ENCODE peak calls at places on chromosomes 2 and 18, in six cellular contexts. B, Q, Z, C, M and N are unnamed samples.
A peak's percentile ranks its signal among the peaks of the same experiment; 100 is the strongest.

GRCh38 chr2:201746551-201746950 is 34.2 kb downstream of the ALS2 start:
- DNase-seq in B (no peak), Q (no peak), M (no peak), Z (no peak), C (no peak), N (no peak)

GRCh38 chr2:29343830-29344229 is 228.6 kb downstream of the CLIP4 start:
- DNase-seq in B (no peak), Q (no peak), M (no peak), C (no peak), Z (no peak), N (no peak)

GRCh38 chr18:75161629-75162028 is 47.3 kb downstream of the PTGR3 start:
- DNase-seq in C (no peak), Z (no peak), M (peak; percentile 10), B (no peak), Q (no peak), N (peak; percentile 16)

GRCh38 chr2:197915548-197916265 is 111.3 kb downstream of the PLCL1 start:
- DNase-seq in Q (no peak), B (peak; percentile 70), Z (no peak), M (peak; percentile 24), C (no peak), N (peak; percentile 51)

GRCh38 chr2:176088048-176088936 is 4.2 kb upstream of the HOXD13 start:
- DNase-seq in Q (peak; percentile 85), B (peak; percentile 23), M (peak; percentile 35), C (no peak), Z (no peak), N (peak; percentile 47)

GRCh38 chr2:215236131-215236530 is 75.7 kb upstream of the ATIC start:
- DNase-seq in M (no peak), B (no peak), Z (no peak), Q (no peak), C (no peak), N (no peak)

GRCh38 chr2:68709421-68709911 is 25.1 kb upstream of the ARHGAP25 start:
- DNase-seq in Q (peak; percentile 41), B (peak; percentile 67), Z (peak; percentile 38), C (no peak), M (no peak), N (peak; percentile 75)

GRCh38 chr18:22840606-22841144 is 92.5 kb upstream of the RBBP8 start:
- DNase-seq in Q (no peak), B (peak; percentile 49), C (no peak), M (no peak), Z (no peak), N (no peak)

GRCh38 chr2:196592331-196592911 is 47.1 kb upstream of the CCDC150 start:
- DNase-seq in Z (peak; percentile 41), Q (peak; percentile 67), M (peak; percentile 12), C (no peak), B (peak; percentile 49), N (peak; percentile 60)

GRCh38 chr2:64632855-64633819 is 20.6 kb downstream of the SERTAD2 start:
- DNase-seq in M (no peak), B (peak; percentile 76), C (no peak), Z (no peak), Q (no peak), N (peak; percentile 60)

GRCh38 chr2:241947004-241947350 is 77.4 kb downstream of the RTP5 start:
- DNase-seq in B (no peak), M (no peak), Q (no peak), Z (no peak), C (no peak), N (no peak)

GRCh38 chr2:236631361-236632291 is 62.0 kb downstream of the ACKR3 start:
- DNase-seq in Z (no peak), B (no peak), M (no peak), C (no peak), Q (no peak), N (no peak)

GRCh38 chr2:134362751-134363150 is 108.9 kb downstream of the MGAT5 start:
- DNase-seq in Z (no peak), B (no peak), M (no peak), Q (no peak), C (no peak), N (no peak)

GRCh38 chr2:231672617-231673347 is 35.5 kb upstream of the PTMA start:
- DNase-seq in C (no peak), M (peak; percentile 73), Q (peak; percentile 94), Z (no peak), B (peak; percentile 32), N (peak; percentile 80)

GRCh38 chr2:1618191-1618961 is 125.9 kb downstream of the PXDN start:
- DNase-seq in Q (no peak), Z (no peak), B (no peak), M (no peak), C (no peak), N (no peak)

GRCh38 chr2:114293355-114293754 is 149.1 kb upstream of the DPP10 start:
- DNase-seq in M (no peak), Q (no peak), C (no peak), Z (no peak), B (no peak), N (no peak)

GRCh38 chr2:108594982-108595464 is 60.8 kb downstream of the LIMS1 start:
- DNase-seq in Z (no peak), Q (no peak), C (no peak), B (peak; percentile 96), M (no peak), N (peak; percentile 96)

GRCh38 chr18:43007365-43007764 is 108.1 kb downstream of the RIT2 start:
- DNase-seq in M (no peak), Z (no peak), C (no peak), Q (no peak), B (no peak), N (no peak)

GRCh38 chr2:28662468-28663095 is 89.0 kb upstream of the PPP1CB start:
- DNase-seq in B (peak; percentile 81), C (no peak), Q (no peak), Z (no peak), M (no peak), N (peak; percentile 81)

GRCh38 chr2:120440521-120441350 is 94.8 kb downstream of the INHBB start:
- DNase-seq in M (no peak), B (no peak), Q (no peak), Z (no peak), C (no peak), N (no peak)

GRCh38 chr2:210459407-210459806 is 17.2 kb downstream of the LANCL1 start:
- DNase-seq in Q (no peak), M (no peak), Z (no peak), B (no peak), C (no peak), N (no peak)

GRCh38 chr2:31234690-31235503 is 945 bp downstream of the EHD3 start:
- DNase-seq in C (no peak), Q (peak; percentile 26), M (no peak), B (no peak), Z (no peak), N (peak; percentile 14)

GRCh38 chr18:45954070-45954712 is 12.9 kb downstream of the EPG5 start:
- DNase-seq in B (peak; percentile 95), M (peak; percentile 78), C (no peak), Q (no peak), Z (no peak), N (peak; percentile 82)

GRCh38 chr2:58484201-58484600 is 243.1 kb upstream of the FANCL start:
- DNase-seq in C (no peak), M (no peak), Q (no peak), Z (no peak), B (peak; percentile 16), N (no peak)

GRCh38 chr18:49447810-49448745 is 12.4 kb downstream of the DYM start:
- DNase-seq in C (no peak), Q (peak; percentile 67), M (peak; percentile 53), Z (no peak), B (peak; percentile 70), N (peak; percentile 62)

GRCh38 chr18:41745166-41746049 is 209.6 kb upstream of the PIK3C3 start:
- DNase-seq in Z (peak; percentile 64), M (no peak), Q (peak; percentile 75), C (peak; percentile 47), B (peak; percentile 6), N (peak; percentile 51)

GRCh38 chr2:26245810-26246209 is 1.1 kb downstream of the HADHB start:
- DNase-seq in C (no peak), B (peak; percentile 40), Q (no peak), Z (no peak), M (no peak), N (peak; percentile 52)

GRCh38 chr2:65436825-65437221 is 4.4 kb upstream of the SPRED2 start:
- DNase-seq in Z (no peak), C (no peak), M (no peak), Q (no peak), B (no peak), N (no peak)

GRCh38 chr2:177826897-177827296 is 245.7 kb downstream of the PDE11A start:
- DNase-seq in M (no peak), B (no peak), Z (no peak), Q (no peak), C (no peak), N (no peak)

DNA sequence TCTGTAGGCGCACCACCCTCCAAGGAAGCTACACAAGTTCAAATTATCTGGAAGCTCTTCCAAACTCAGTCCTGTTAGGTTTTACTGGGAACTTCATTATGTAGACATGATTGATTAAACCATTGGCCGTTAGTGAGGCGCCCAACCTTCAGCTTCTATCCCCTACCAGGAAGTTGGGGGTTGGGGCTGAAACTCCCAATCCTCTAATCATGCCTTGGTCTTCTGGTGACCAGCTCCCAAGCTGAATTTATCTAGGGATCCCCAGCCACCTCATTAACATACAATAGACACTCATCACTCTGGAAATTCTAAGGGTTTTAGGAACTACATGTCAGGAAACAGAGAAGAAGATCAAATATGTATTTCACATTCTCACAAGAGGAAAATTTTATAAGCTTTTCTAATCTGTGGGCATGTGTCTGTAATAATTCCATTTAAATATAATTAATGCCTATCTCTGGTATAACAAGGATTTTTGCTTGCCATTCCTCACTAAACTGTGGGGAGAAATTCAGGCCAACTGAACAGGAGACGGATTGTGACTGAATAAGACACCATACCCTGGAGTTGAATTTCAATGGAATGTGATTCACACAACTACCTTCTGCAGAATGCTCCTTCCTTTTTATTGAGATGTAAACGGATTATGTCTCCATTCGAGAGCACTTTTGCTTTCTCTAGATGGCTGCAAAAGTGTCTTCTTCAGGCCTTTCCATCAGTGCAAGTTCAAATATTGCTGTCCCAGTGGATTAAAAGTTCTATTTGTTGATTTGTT is 328.6 kb downstream of the LRRTM1 start:
- DNase-seq in Q (no peak), C (no peak), B (no peak), Z (no peak), M (no peak), N (no peak)
- H3K27ac ChIP-seq in Q (no peak overlapping the region), C (no peak overlapping the region), B (no peak overlapping the region), Z (no peak overlapping the region), M (no peak overlapping the region), N (no peak overlapping the region)

GRCh38 chr2:15939854-15940660 is at the start of gene MYCN:
- DNase-seq in M (peak; percentile 79), B (no peak), Q (peak; percentile 94), Z (peak; percentile 92), C (peak; percentile 74), N (peak; percentile 50)
- H3K18ac ChIP-seq in M (peak within 1 kb of the TSS; percentile 61), B (no peak within 1 kb of the TSS), Q (peak within 1 kb of the TSS; percentile 97), Z (peak within 1 kb of the TSS; percentile 99), C (peak within 1 kb of the TSS; percentile 100), N (no peak within 1 kb of the TSS)

DNA sequence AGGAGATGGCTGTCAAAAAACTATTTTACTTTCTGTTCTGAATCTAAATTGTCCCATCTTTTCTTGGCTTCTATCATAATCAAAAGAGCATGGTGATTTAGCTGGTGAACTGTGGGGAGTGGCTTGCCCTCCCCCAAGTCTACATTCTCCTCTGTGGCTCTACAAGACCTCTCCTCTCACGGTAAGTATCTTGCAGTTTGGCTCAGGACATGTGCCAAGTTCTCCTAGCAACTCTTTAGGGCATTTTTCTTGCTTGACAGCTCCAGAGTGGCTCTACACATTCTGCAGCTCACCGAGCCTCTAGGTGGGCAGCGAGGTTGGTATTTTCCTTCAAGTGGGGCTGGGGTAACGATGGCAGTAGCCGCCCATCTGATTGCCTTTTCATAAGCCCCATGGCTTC is 29.1 kb downstream of the SLC4A5 start:
- DNase-seq in M (no peak), B (no peak), C (no peak), Q (no peak), Z (no peak), N (no peak)
- H2AFZ ChIP-seq in M (no peak overlapping the region), B (no peak overlapping the region), C (no peak overlapping the region), Q (no peak overlapping the region), Z (no peak overlapping the region), N (no peak overlapping the region)

GRCh38 chr2:171154348-171154747 is 6.3 kb downstream of the TLK1 start:
- DNase-seq in B (peak; percentile 15), C (no peak), Q (no peak), M (no peak), Z (no peak), N (peak; percentile 33)
- H3K27ac ChIP-seq in B (no peak overlapping the region), C (no peak overlapping the region), Q (no peak overlapping the region), M (no peak overlapping the region), Z (no peak overlapping the region), N (no peak overlapping the region)